ENCODE peak calls at places on chromosomes 11 and 22, in six cellular contexts. P, Y, R, J, S and A are unnamed samples.

GRCh38 chr11:105701098-105701497 is 91.2 kb downstream of the GRIA4 start:
- DNase-seq in P (no peak), Y (no peak), R (no peak), J (no peak), S (no peak), A (no peak)

GRCh38 chr11:44978279-44978960 is 27.7 kb upstream of the TP53I11 start:
- DNase-seq in P (no peak), Y (no peak), R (no peak), J (no peak), S (no peak), A (no peak)

GRCh38 chr11:76443254-76443935 is 1.4 kb upstream of the EMSY start:
- DNase-seq in P (no peak), Y (no peak), R (no peak), J (no peak), S (no peak), A (no peak)

GRCh38 chr11:123587044-123587443 is 67.4 kb downstream of the SCN3B start:
- DNase-seq in P (no peak), Y (no peak), R (no peak), J (no peak), S (no peak), A (no peak)

GRCh38 chr11:20111871-20112270 is 48.4 kb downstream of the DBX1 start:
- DNase-seq in P (no peak), Y (no peak), R (no peak), J (no peak), S (no peak), A (no peak)

GRCh38 chr11:82775736-82776346 is 42.2 kb upstream of the FAM181B start:
- DNase-seq in P (no peak), Y (peak), R (peak), J (peak), S (peak), A (no peak)

GRCh38 chr11:111977141-111978027 is 40.2 kb downstream of the DIXDC1 start:
- DNase-seq in P (no peak), Y (no peak), R (peak), J (peak), S (no peak), A (peak)

GRCh38 chr11:110077866-110078325 is 15.3 kb upstream of the ZC3H12C start:
- DNase-seq in P (no peak), Y (no peak), R (no peak), J (no peak), S (no peak), A (no peak)

GRCh38 chr11:115581871-115582639 is 77.8 kb upstream of the CADM1 start:
- DNase-seq in P (no peak), Y (no peak), R (no peak), J (no peak), S (no peak), A (no peak)

GRCh38 chr11:123219066-123219697 is 24.1 kb upstream of the CLMP start:
- DNase-seq in P (no peak), Y (no peak), R (no peak), J (no peak), S (no peak), A (no peak)

GRCh38 chr22:23385301-23386244 is 194.5 kb downstream of the IGLL1 start:
- DNase-seq in P (peak), Y (peak), R (peak), J (peak), S (peak), A (peak)

GRCh38 chr22:26389125-26389524 is 39.9 kb upstream of the ASPHD2 start:
- DNase-seq in P (no peak), Y (no peak), R (no peak), J (no peak), S (no peak), A (no peak)

GRCh38 chr22:19819209-19819910 is 35.3 kb downstream of the GNB1L start:
- DNase-seq in P (no peak), Y (no peak), R (no peak), J (no peak), S (no peak), A (peak)